ENCODE peak calls at places on chromosomes 16 and 17, in six cellular contexts. W, A, X, V, C and U are unnamed samples. For H3K9me3 and H3K27me3, the result is how much of the 10 kb centered on the place peaks cover.

GRCh38 chr17:20009052-20009301 is 182 bp upstream of the SPECC1 start:
- DNase-seq in W (peak), A (no peak), X (no peak), V (no peak), C (no peak), U (no peak)

GRCh38 chr17:40952675-40953074 is 14.1 kb downstream of the KRT39 start:
- DNase-seq in W (no peak), A (no peak), X (no peak), V (no peak), C (peak), U (no peak)

GRCh38 chr16:74679983-74680382 is 13.3 kb upstream of the RFWD3 start:
- DNase-seq in W (no peak), A (no peak), X (no peak), V (no peak), C (no peak), U (no peak)

GRCh38 chr17:70552230-70552981 is 383.1 kb downstream of the KCNJ2 start:
- DNase-seq in W (no peak), A (no peak), X (no peak), V (no peak), C (no peak), U (no peak)

GRCh38 chr16:72948238-72948559 is 99.7 kb downstream of the ZFHX3 start:
- DNase-seq in W (no peak), A (no peak), X (no peak), V (no peak), C (no peak), U (no peak)

GRCh38 chr17:6831662-6832263 is at the start of gene TEKT1:
- DNase-seq in W (peak), A (peak), X (peak), V (peak), C (peak), U (peak)

GRCh38 chr17:28705074-28705659 is 6.5 kb downstream of the PROCA1 start:
- DNase-seq in W (no peak), A (no peak), X (no peak), V (no peak), C (no peak), U (no peak)

GRCh38 chr16:88753600-88753999 is 31.4 kb downstream of the PIEZO1 start:
- DNase-seq in W (no peak), A (no peak), X (no peak), V (no peak), C (no peak), U (no peak)

GRCh38 chr16:84383106-84383505 is 14.8 kb downstream of the ATP2C2 start:
- DNase-seq in W (no peak), A (peak), X (no peak), V (no peak), C (no peak), U (no peak)

GRCh38 chr17:1783834-1784611 is 22.2 kb downstream of the SERPINF1 start:
- DNase-seq in W (no peak), A (peak), X (no peak), V (peak), C (peak), U (peak)

GRCh38 chr17:41496803-41497484 is 7.2 kb upstream of the KRT36 start:
- DNase-seq in W (peak), A (peak), X (peak), V (peak), C (peak), U (peak)

GRCh38 chr17:42272576-42272975 is 3.6 kb downstream of the STAT5B start:
- DNase-seq in W (no peak), A (no peak), X (no peak), V (no peak), C (no peak), U (no peak)

GRCh38 chr16:57614546-57615343 is 13.7 kb upstream of the ADGRG1 start:
- DNase-seq in W (peak), A (peak), X (no peak), V (peak), C (no peak), U (no peak)

GRCh38 chr17:8832711-8833352 is 33.7 kb upstream of the MFSD6L start:
- DNase-seq in W (no peak), A (no peak), X (peak), V (no peak), C (no peak), U (no peak)

GRCh38 chr17:8257801-8258200 is 8.7 kb downstream of the PFAS start:
- DNase-seq in W (no peak), A (no peak), X (no peak), V (no peak), C (no peak), U (no peak)

GRCh38 chr17:45782889-45783592 is 1.1 kb upstream of the CRHR1 start:
- DNase-seq in W (no peak), A (no peak), X (no peak), V (no peak), C (no peak), U (peak)

GRCh38 chr17:72715906-72716572 is 376.4 kb downstream of the SLC39A11 start:
- DNase-seq in W (no peak), A (no peak), X (no peak), V (no peak), C (peak), U (peak)

GRCh38 chr17:75153854-75154194 is 488 bp downstream of the JPT1 start:
- DNase-seq in W (no peak), A (peak), X (no peak), V (no peak), C (peak), U (no peak)

GRCh38 chr17:18031955-18032354 is 7.0 kb downstream of the ATPAF2 start:
- DNase-seq in W (no peak), A (peak), X (no peak), V (no peak), C (no peak), U (no peak)

GRCh38 chr17:66803474-66803951 is 31.4 kb upstream of the CACNG5 start:
- DNase-seq in W (no peak), A (no peak), X (no peak), V (no peak), C (no peak), U (no peak)

GRCh38 chr17:28124962-28125361 is 82.5 kb downstream of the NLK start:
- DNase-seq in W (no peak), A (no peak), X (no peak), V (no peak), C (no peak), U (no peak)

GRCh38 chr17:41442772-41443171 is 2.0 kb upstream of the KRT38 start:
- DNase-seq in W (no peak), A (no peak), X (no peak), V (no peak), C (no peak), U (no peak)

GRCh38 chr16:81442909-81443687 is 1.5 kb upstream of the CMIP start:
- DNase-seq in W (no peak), A (no peak), X (no peak), V (no peak), C (no peak), U (no peak)

GRCh38 chr17:19748807-19749193 is 702 bp upstream of the ALDH3A1 start:
- DNase-seq in W (no peak), A (no peak), X (no peak), V (no peak), C (no peak), U (peak)

GRCh38 chr17:41655611-41656111 is 31.3 kb upstream of the KRT17 start:
- DNase-seq in W (peak), A (no peak), X (no peak), V (peak), C (peak), U (no peak)

GRCh38 chr16:35753559-35754390 is 2294.4 kb downstream of the TP53TG3F start:
- DNase-seq in W (no peak), A (no peak), X (no peak), V (no peak), C (peak), U (no peak)
- H3K9me3 ChIP-seq in W (under half), A (under half), X (under half), V (under half), C (under half), U (under half)

GRCh38 chr17:64178011-64178825 is 48.3 kb upstream of the ERN1 start:
- DNase-seq in W (no peak), A (no peak), X (no peak), V (peak), C (peak), U (no peak)
- H3K27ac ChIP-seq in W (peak), A (peak), X (no peak), V (no peak), C (no peak), U (no peak)

DNA sequence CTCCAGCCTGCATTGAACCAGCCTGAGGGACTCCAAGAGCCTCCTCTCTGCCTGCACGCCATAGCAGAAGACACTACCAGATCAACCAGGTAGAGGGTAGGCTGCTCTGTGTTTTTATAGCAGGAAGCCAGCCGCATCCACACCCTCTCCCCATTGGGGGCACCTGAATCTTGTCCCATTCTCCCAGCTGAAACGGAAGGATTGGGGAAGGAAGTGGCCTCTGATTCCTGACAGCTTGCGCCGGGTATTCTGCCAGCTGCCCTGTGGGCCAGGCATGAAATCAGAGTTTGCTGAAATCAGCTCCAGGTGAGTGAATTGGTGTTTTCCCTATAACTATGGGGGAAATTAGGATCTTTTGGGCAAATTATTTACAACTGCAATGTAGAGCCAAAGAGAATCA is at the start of gene ZP2:
- DNase-seq in W (no peak), A (no peak), X (no peak), V (no peak), C (no peak), U (no peak)
- H3K27me3 ChIP-seq in W (under half), A (under half), X (under half), V (under half), C (under half), U (under half)

DNA sequence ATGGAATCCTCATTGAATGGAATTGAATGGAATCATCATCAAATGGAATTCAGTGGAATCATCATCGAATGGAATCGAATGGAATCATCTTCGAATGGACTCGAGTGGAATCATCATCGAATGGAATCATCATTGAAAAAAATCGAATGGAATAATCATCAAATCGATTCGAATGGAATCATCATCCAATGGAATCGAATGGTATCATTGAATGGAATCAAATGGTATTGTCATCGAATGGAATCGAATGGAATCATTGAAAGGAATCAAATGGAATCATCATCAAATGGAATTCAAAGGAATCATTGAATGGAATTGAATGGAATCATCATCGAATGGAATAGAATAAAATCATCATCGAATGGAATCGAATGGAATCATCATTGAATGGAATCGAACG is 619.3 kb downstream of the TP53TG3F start:
- DNase-seq in W (no peak), A (no peak), X (no peak), V (no peak), C (no peak), U (no peak)
- H3K9me3 ChIP-seq in W (under half), A (under half), X (under half), V (under half), C (under half), U (under half)

DNA sequence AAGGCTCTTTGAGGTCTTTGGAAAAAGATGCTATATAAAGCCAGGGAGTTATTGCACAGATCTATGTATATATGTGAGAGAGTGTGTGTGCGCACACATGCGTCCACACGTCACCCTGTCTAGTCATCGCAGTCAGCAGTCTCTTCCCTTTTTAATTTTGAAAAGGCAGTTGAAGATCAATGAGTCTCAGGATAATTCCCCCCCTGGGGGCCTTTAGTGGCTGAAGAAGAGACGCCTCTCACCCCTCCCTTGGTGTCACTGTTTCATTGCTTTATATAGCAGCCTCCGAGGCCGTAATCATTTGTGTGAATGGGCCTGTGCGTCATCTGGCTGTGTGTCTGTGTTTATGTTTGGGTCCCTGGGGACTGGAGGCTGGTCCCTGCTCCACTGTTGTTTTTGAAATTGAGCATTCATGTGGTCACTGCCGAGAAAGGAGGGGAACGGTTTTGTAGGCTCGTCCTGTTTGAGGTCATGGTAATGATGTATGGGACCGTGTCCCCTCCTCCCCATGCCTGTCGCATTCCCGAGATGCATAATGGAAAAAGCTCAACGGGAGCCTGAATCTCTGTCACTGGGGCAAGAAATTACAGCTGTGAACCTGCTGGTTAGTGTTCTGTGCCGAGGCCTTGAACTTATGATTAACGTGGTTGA is 143.9 kb downstream of the SNX29 start:
- DNase-seq in W (no peak), A (peak), X (no peak), V (no peak), C (no peak), U (peak)
- H3K27ac ChIP-seq in W (no peak), A (no peak), X (no peak), V (no peak), C (no peak), U (no peak)

GRCh38 chr17:79601604-79602420 is 9.0 kb downstream of the RBFOX3 start:
- DNase-seq in W (no peak), A (no peak), X (no peak), V (no peak), C (no peak), U (no peak)
- H3K27me3 ChIP-seq in W (under half), A (half or more), X (under half), V (half or more), C (under half), U (under half)

GRCh38 chr16:70161350-70161749 is 12.2 kb upstream of the CLEC18C start:
- DNase-seq in W (no peak), A (no peak), X (no peak), V (no peak), C (no peak), U (no peak)

GRCh38 chr16:70160388-70160787 is 13.2 kb upstream of the CLEC18C start:
- DNase-seq in W (no peak), A (no peak), X (no peak), V (no peak), C (no peak), U (no peak)

GRCh38 chr16:70160821-70161220 is 12.8 kb upstream of the CLEC18C start:
- DNase-seq in W (no peak), A (no peak), X (no peak), V (no peak), C (no peak), U (no peak)

GRCh38 chr16:70158261-70158939 is 15.2 kb upstream of the CLEC18C start:
- DNase-seq in W (no peak), A (no peak), X (no peak), V (no peak), C (no peak), U (no peak)

GRCh38 chr16:70159355-70160348 is 13.9 kb upstream of the CLEC18C start:
- DNase-seq in W (no peak), A (no peak), X (no peak), V (no peak), C (no peak), U (no peak)
- H3K9me3 ChIP-seq in W (under half), A (under half), X (under half), V (under half), C (under half), U (under half)

DNA sequence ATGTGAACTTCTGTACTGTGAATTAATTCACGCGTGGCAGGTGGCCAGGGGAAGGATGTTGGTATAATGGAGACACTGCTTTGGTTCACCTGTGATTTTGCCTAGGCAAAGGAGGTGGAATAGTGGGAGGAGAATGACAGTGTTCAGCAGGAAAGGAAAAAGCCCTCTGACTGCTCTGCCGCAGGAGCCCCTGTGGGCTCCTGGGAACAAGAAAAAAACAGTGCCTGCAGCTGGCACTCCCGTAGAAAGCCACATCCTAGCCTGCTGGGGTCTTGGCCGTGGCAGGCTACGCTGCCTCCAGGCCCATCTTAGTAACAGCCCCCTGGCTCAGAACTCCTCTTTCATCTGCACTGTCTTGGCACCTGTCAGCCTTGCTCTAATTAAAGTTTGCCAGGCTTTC is 20.6 kb downstream of the ADORA2B start:
- DNase-seq in W (no peak), A (no peak), X (no peak), V (no peak), C (no peak), U (no peak)
- H3K27ac ChIP-seq in W (no peak), A (no peak), X (no peak), V (no peak), C (no peak), U (no peak)

GRCh38 chr17:80925668-80926067 is 66.0 kb upstream of the CHMP6 start:
- DNase-seq in W (no peak), A (peak), X (no peak), V (no peak), C (no peak), U (no peak)

GRCh38 chr17:80929449-80929848 is 62.2 kb upstream of the CHMP6 start:
- DNase-seq in W (no peak), A (peak), X (no peak), V (no peak), C (no peak), U (no peak)

GRCh38 chr17:80926601-80927250 is 64.9 kb upstream of the CHMP6 start:
- DNase-seq in W (no peak), A (peak), X (no peak), V (no peak), C (no peak), U (no peak)

GRCh38 chr17:80930335-80931040 is 61.2 kb upstream of the CHMP6 start:
- DNase-seq in W (no peak), A (peak), X (no peak), V (no peak), C (no peak), U (no peak)

GRCh38 chr17:80927791-80928216 is 63.8 kb upstream of the CHMP6 start:
- DNase-seq in W (no peak), A (peak), X (no peak), V (no peak), C (no peak), U (no peak)
- H3K27me3 ChIP-seq in W (under half), A (under half), X (under half), V (under half), C (under half), U (under half)